ENCODE peak calls at places on chromosomes 6 and 20, in seven cellular contexts. K is HepG2, F is stomach, B is adrenal gland, C is ovary, J is esophagus squamous epithelium, G is NB4. D is an unnamed sample.

GRCh38 chr20:9028419-9028818 is 40.5 kb upstream of the PLCB4 start:
- DNase-seq in K (no peak), F (no peak), B (no peak), C (no peak), J (no peak), G (no peak), D (no peak)

GRCh38 chr20:50304883-50305635 is 114.4 kb downstream of the CEBPB start:
- DNase-seq in K (peak), F (peak), B (peak), C (peak), J (no peak), G (no peak), D (no peak)

GRCh38 chr6:158642097-158642601 is 2.4 kb downstream of the DYNLT1 start:
- DNase-seq in K (no peak), F (peak), B (peak), C (peak), J (no peak), G (no peak), D (no peak)

GRCh38 chr6:125994659-125995488 is 8.5 kb downstream of the TRMT11 start:
- DNase-seq in K (no peak), F (no peak), B (no peak), C (no peak), J (no peak), G (no peak), D (no peak)

GRCh38 chr6:76790881-76791280 is 672.4 kb downstream of the HTR1B start:
- DNase-seq in K (no peak), F (no peak), B (no peak), C (no peak), J (no peak), G (no peak), D (no peak)

GRCh38 chr6:150939399-150939798 is 73.9 kb downstream of the MTHFD1L start:
- DNase-seq in K (no peak), F (no peak), B (no peak), C (no peak), J (no peak), G (no peak), D (no peak)

GRCh38 chr20:6919792-6920468 is 152.4 kb downstream of the BMP2 start:
- DNase-seq in K (no peak), F (no peak), B (no peak), C (no peak), J (no peak), G (no peak), D (no peak)

GRCh38 chr20:36399147-36399968 is 93.2 kb downstream of the DLGAP4 start:
- DNase-seq in K (peak), F (peak), B (peak), C (no peak), J (no peak), G (peak), D (peak)

GRCh38 chr6:89471287-89471867 is 38.4 kb downstream of the ANKRD6 start:
- DNase-seq in K (no peak), F (no peak), B (no peak), C (no peak), J (no peak), G (no peak), D (no peak)

GRCh38 chr6:150169609-150170008 is 26.8 kb downstream of the PPP1R14C start:
- DNase-seq in K (no peak), F (no peak), B (no peak), C (no peak), J (no peak), G (peak), D (no peak)

GRCh38 chr6:45423111-45423900 is 45.6 kb upstream of the SUPT3H start:
- DNase-seq in K (no peak), F (peak), B (no peak), C (peak), J (no peak), G (peak), D (no peak)

GRCh38 chr20:577167-577791 is 32.8 kb downstream of the TCF15 start:
- DNase-seq in K (peak), F (no peak), B (no peak), C (no peak), J (no peak), G (peak), D (no peak)

GRCh38 chr6:14573267-14573666 is 455.7 kb downstream of the CD83 start:
- DNase-seq in K (no peak), F (no peak), B (no peak), C (no peak), J (no peak), G (no peak), D (no peak)

GRCh38 chr20:53773792-53774371 is 180.2 kb upstream of the ZNF217 start:
- DNase-seq in K (peak), F (no peak), B (no peak), C (no peak), J (no peak), G (no peak), D (no peak)

GRCh38 chr6:27592481-27593199 is 119.7 kb upstream of the ZNF184 start:
- DNase-seq in K (peak), F (no peak), B (no peak), C (no peak), J (no peak), G (peak), D (no peak)

GRCh38 chr6:7052441-7052936 is 55.3 kb upstream of the RREB1 start:
- DNase-seq in K (no peak), F (peak), B (peak), C (peak), J (no peak), G (peak), D (peak)

GRCh38 chr6:45687570-45687969 is 309.8 kb upstream of the SUPT3H start:
- DNase-seq in K (no peak), F (no peak), B (no peak), C (no peak), J (no peak), G (no peak), D (no peak)

GRCh38 chr6:105757512-105758200 is 328.5 kb upstream of the PRDM1 start:
- DNase-seq in K (peak), F (no peak), B (no peak), C (no peak), J (no peak), G (no peak), D (peak)

GRCh38 chr20:63521602-63522001 is 1.0 kb downstream of the PPDPF start:
- DNase-seq in K (no peak), F (no peak), B (no peak), C (peak), J (no peak), G (no peak), D (no peak)

GRCh38 chr20:43972051-43972450 is 57.4 kb downstream of the TOX2 start:
- DNase-seq in K (no peak), F (no peak), B (no peak), C (no peak), J (no peak), G (no peak), D (no peak)

GRCh38 chr6:24775520-24776058 is 852 bp downstream of the GMNN start:
- DNase-seq in K (peak), F (no peak), B (peak), C (no peak), J (no peak), G (peak), D (no peak)

GRCh38 chr6:129637340-129638054 is 72.5 kb downstream of the ARHGAP18 start:
- DNase-seq in K (peak), F (no peak), B (no peak), C (no peak), J (no peak), G (no peak), D (no peak)

GRCh38 chr20:824916-825315 is 8.6 kb upstream of the FAM110A start:
- DNase-seq in K (no peak), F (peak), B (no peak), C (no peak), J (no peak), G (no peak), D (no peak)

GRCh38 chr20:35333606-35334005 is 41.4 kb upstream of the FAM83C start:
- DNase-seq in K (no peak), F (no peak), B (no peak), C (no peak), J (no peak), G (no peak), D (no peak)

GRCh38 chr6:159762681-159763293 is 942 bp downstream of the ACAT2 start:
- DNase-seq in K (peak), F (no peak), B (peak), C (no peak), J (no peak), G (peak), D (no peak)

GRCh38 chr6:47714802-47715201 is 16.4 kb downstream of the ADGRF4 start:
- DNase-seq in K (no peak), F (no peak), B (no peak), C (no peak), J (no peak), G (peak), D (no peak)

GRCh38 chr6:105077592-105078463 is 102.0 kb downstream of the POPDC3 start:
- DNase-seq in K (peak), F (no peak), B (no peak), C (no peak), J (no peak), G (peak), D (no peak)

GRCh38 chr6:147141690-147142308 is 62.4 kb upstream of the STXBP5 start:
- DNase-seq in K (no peak), F (no peak), B (no peak), C (no peak), J (no peak), G (no peak), D (no peak)

GRCh38 chr20:40679119-40679637 is 9.9 kb downstream of the MAFB start:
- DNase-seq in K (no peak), F (no peak), B (no peak), C (no peak), J (no peak), G (no peak), D (no peak)

GRCh38 chr6:110693296-110693695 is 122.0 kb downstream of the CDK19 start:
- DNase-seq in K (no peak), F (no peak), B (no peak), C (no peak), J (no peak), G (no peak), D (no peak)

GRCh38 chr6:104413767-104414166 is 446.0 kb downstream of the HACE1 start:
- DNase-seq in K (no peak), F (no peak), B (no peak), C (no peak), J (no peak), G (peak), D (no peak)

GRCh38 chr20:22501034-22501433 is 83.3 kb downstream of the FOXA2 start:
- DNase-seq in K (no peak), F (no peak), B (no peak), C (no peak), J (no peak), G (no peak), D (no peak)

GRCh38 chr6:130324657-130325056 is 41.2 kb upstream of the TMEM200A start:
- DNase-seq in K (no peak), F (no peak), B (peak), C (no peak), J (no peak), G (no peak), D (no peak)

GRCh38 chr6:110448846-110449544 is 27.4 kb downstream of the SLC22A16 start:
- DNase-seq in K (no peak), F (no peak), B (no peak), C (no peak), J (no peak), G (peak), D (no peak)

GRCh38 chr6:36350681-36351091 is 14.0 kb upstream of the BNIP5 start:
- DNase-seq in K (no peak), F (peak), B (peak), C (peak), J (no peak), G (no peak), D (no peak)

GRCh38 chr6:124669713-124670480 is 292.3 kb upstream of the RNF217 start:
- DNase-seq in K (no peak), F (no peak), B (no peak), C (no peak), J (no peak), G (no peak), D (no peak)

GRCh38 chr6:62390413-62390812 is 104.4 kb upstream of the KHDRBS2 start:
- DNase-seq in K (no peak), F (no peak), B (no peak), C (no peak), J (no peak), G (no peak), D (no peak)

GRCh38 chr20:25223179-25223661 is 24.7 kb upstream of the PYGB start:
- DNase-seq in K (peak), F (peak), B (peak), C (no peak), J (no peak), G (peak), D (no peak)

GRCh38 chr20:32975698-32976674 is 28.2 kb downstream of the SUN5 start:
- DNase-seq in K (peak), F (no peak), B (no peak), C (no peak), J (no peak), G (no peak), D (no peak)

DNA sequence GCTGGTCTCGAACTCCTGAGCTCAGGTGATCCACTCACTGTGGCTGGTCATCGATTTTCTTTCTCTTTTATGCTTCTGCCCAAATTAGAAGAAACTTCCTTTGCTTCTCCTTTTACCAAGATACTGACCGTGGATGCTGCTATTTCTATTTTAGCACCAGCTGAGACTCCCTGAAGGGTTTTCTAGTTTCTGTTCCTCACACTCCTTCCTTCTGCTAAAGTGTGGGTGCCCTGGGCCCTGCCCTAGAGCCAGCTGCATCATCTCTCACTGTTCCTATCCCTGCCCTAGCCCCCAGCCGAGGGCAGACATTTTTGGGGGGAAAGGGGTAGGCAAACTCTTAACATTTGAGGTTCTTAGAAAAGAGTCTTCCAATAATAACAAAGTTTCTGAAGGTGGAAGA is 6.3 kb downstream of the SMOC2 start:
- DNase-seq in K (no peak), F (no peak), B (no peak), C (no peak), J (no peak), G (no peak), D (no peak)
- TF ChIP-seq POLR2A in K (no peak), F (no peak), B (no peak), C (no peak), J (no peak), G (no peak), D (no peak)

GRCh38 chr6:17280552-17281090 is 540 bp upstream of the RBM24 start:
- DNase-seq in K (no peak), F (peak), B (peak), C (peak), J (no peak), G (no peak), D (no peak)
- TF ChIP-seq POLR2A in K (no peak), F (no peak), B (no peak), C (no peak), J (no peak), G (no peak), D (no peak)

GRCh38 chr20:47667531-47668312 is 117.6 kb downstream of the SULF2 start:
- DNase-seq in K (no peak), F (no peak), B (no peak), C (no peak), J (no peak), G (no peak), D (no peak)
- TF ChIP-seq POLR2A in K (no peak), F (no peak), B (no peak), C (no peak), J (no peak), G (no peak), D (peak)

GRCh38 chr20:18853946-18854646 is 40.5 kb downstream of the SCP2D1 start:
- DNase-seq in K (no peak), F (no peak), B (no peak), C (no peak), J (no peak), G (no peak), D (no peak)
- TF ChIP-seq POLR2A in K (no peak), F (no peak), B (no peak), C (no peak), J (no peak), G (no peak), D (no peak)

DNA sequence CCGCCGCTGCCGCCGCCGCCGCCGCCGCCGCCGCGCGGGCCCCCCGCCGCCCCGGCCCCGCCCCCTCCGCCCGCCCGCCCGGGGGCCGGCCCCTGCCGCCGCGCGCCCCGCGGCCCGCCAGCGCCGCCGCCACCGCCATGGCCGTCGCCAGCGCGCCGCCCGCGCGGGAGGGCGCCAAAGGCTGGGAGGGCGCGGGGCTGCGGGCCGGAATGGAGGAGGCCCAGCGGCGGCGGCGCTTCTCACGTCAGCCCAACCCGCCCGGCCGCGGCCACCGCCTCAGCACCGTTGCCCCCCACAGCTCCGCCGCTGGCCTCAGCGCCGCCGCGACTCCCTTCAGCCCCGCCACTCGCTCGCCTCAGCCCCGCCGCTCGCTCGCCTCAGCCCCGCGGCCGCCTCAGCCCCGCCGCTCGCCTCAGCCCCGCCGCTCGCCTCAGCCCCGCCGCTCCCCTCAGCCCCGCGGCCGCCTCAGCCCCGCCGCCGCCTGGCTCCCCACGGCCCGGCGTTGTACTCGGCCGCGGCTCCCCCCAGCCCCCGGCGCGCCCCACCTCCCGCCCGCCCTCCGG is at the start of gene PHF10:
- DNase-seq in K (no peak), F (peak), B (peak), C (no peak), J (no peak), G (peak), D (peak)
- TF ChIP-seq POLR2A in K (no peak), F (no peak), B (no peak), C (no peak), J (no peak), G (no peak), D (peak)

D was measured in GM12892.